ENCODE peak calls at places on chromosomes 16 and 17, in five cellular contexts. P, D, W, Y and A are unnamed samples.

GRCh38 chr16:46519063-46519462 is 102.1 kb downstream of the SHCBP1 start:
- DNase-seq in P (no peak), D (no peak), W (no peak), Y (no peak), A (no peak)

GRCh38 chr17:69561462-69561861 is 147.0 kb downstream of the MAP2K6 start:
- DNase-seq in P (no peak), D (no peak), W (no peak), Y (no peak), A (no peak)

GRCh38 chr17:75390982-75391381 is 14.5 kb downstream of the GRB2 start:
- DNase-seq in P (no peak), D (no peak), W (no peak), Y (no peak), A (no peak)

GRCh38 chr17:80545499-80545826 is 825 bp downstream of the RPTOR start:
- DNase-seq in P (no peak), D (no peak), W (no peak), Y (no peak), A (no peak)

GRCh38 chr16:81616321-81617020 is 162.6 kb upstream of the PLCG2 start:
- DNase-seq in P (peak), D (peak), W (no peak), Y (peak), A (peak)

GRCh38 chr17:59650642-59651041 is 30.9 kb downstream of the CLTC start:
- DNase-seq in P (no peak), D (no peak), W (no peak), Y (no peak), A (no peak)

GRCh38 chr16:18983565-18984424 is at the start of gene TMC7:
- DNase-seq in P (peak), D (peak), W (peak), Y (peak), A (peak)

GRCh38 chr17:7561589-7562207 is at the start of gene SENP3:
- DNase-seq in P (peak), D (peak), W (peak), Y (peak), A (peak)

GRCh38 chr16:28293589-28293935 is 1.2 kb downstream of the SBK1 start:
- DNase-seq in P (no peak), D (no peak), W (no peak), Y (no peak), A (no peak)

GRCh38 chr16:17266606-17267313 is 204.0 kb downstream of the XYLT1 start:
- DNase-seq in P (peak), D (no peak), W (no peak), Y (no peak), A (no peak)

GRCh38 chr17:56884483-56885144 is 29.2 kb downstream of the TRIM25 start:
- DNase-seq in P (no peak), D (no peak), W (no peak), Y (no peak), A (no peak)

GRCh38 chr16:56980792-56981724 is 8.3 kb upstream of the NLRC5 start:
- DNase-seq in P (no peak), D (no peak), W (no peak), Y (no peak), A (no peak)

GRCh38 chr16:67651039-67651438 is 6.1 kb downstream of the CARMIL2 start:
- DNase-seq in P (no peak), D (no peak), W (no peak), Y (no peak), A (no peak)

GRCh38 chr16:70345840-70346239 is 863 bp upstream of the DDX19A start:
- DNase-seq in P (no peak), D (no peak), W (no peak), Y (no peak), A (no peak)

GRCh38 chr17:29162909-29163341 is 17.3 kb downstream of the MYO18A start:
- DNase-seq in P (no peak), D (peak), W (no peak), Y (no peak), A (no peak)

GRCh38 chr16:19696312-19696711 is 21.7 kb downstream of the KNOP1 start:
- DNase-seq in P (peak), D (peak), W (no peak), Y (no peak), A (no peak)

GRCh38 chr17:2343421-2343820 is 6.1 kb downstream of the SGSM2 start:
- DNase-seq in P (no peak), D (no peak), W (no peak), Y (no peak), A (no peak)

DNA sequence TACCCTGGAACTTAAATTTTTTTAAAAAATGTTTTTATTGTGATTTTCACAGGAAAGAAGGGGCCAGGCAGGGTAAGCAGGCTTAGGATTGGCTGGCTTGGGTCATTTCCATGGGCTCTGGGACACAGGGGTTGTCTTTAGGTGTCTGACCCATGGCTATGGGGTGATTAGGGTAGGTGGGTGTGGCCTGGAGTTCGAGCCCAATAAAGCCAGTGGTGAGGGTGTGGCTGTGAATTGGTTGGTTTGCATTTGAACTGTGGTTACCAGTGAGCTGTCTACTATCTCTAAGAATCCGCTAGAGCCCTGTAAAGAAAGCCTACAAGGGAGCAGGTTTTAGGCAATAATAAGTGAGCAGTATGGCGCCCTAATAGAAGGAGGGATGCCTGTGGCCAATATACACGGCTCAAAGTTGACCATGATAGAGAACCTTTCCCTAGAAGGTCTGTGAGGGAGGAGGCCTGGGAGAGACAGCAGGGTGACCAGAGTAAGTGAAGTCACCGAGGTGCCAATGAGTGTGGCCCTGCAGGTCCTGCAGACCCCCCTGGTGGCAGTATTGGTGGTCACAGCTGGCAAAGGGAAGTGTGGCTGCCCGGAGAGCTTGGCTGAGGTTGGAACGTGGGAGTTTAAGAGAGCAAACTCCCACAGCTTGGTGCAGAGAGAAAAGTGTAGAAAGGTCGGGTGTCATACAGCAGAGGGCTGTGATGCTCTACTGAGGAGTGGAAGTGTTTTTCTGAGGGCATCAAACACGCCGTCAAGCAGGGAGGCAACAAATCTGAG is 454.0 kb downstream of the WWOX start:
- DNase-seq in P (no peak), D (no peak), W (no peak), Y (no peak), A (no peak)
- TF ChIP-seq CTCF in P (no peak), D (no peak), W (no peak), Y (no peak), A (no peak)

GRCh38 chr16:13333336-13333735 is 431.9 kb downstream of the SHISA9 start:
- DNase-seq in P (no peak), D (no peak), W (no peak), Y (no peak), A (no peak)

GRCh38 chr16:13332713-13333255 is 431.4 kb downstream of the SHISA9 start:
- DNase-seq in P (no peak), D (no peak), W (no peak), Y (no peak), A (no peak)

GRCh38 chr16:13335894-13336293 is 434.5 kb downstream of the SHISA9 start:
- DNase-seq in P (no peak), D (no peak), W (no peak), Y (no peak), A (no peak)

GRCh38 chr16:13337482-13337881 is 436.1 kb downstream of the SHISA9 start:
- DNase-seq in P (no peak), D (no peak), W (no peak), Y (no peak), A (no peak)

GRCh38 chr16:13331918-13332317 is 430.5 kb downstream of the SHISA9 start:
- DNase-seq in P (no peak), D (no peak), W (no peak), Y (no peak), A (no peak)
- TF ChIP-seq CTCF in P (no peak), D (no peak), W (no peak), Y (no peak), A (no peak)

DNA sequence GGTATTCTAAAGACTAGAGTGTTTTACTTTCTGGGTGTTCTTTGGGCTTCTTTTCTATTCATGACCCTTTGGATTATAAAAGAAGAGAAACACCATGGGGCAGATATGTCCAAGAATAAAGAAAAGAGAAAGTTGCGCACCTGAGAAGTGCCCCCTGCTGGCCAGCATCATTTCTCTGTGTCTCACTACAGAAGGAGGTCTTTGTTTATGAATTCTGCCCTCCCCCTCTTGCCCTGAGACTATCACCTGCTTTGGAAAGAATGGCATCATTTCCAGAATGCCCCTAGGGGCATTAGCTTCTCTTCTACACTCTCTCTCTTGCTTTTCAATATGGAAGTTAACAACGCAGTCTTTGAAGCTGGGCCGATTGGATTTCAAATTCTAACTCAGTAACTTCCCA is 45.0 kb downstream of the CDH13 start:
- DNase-seq in P (no peak), D (no peak), W (no peak), Y (peak), A (no peak)
- TF ChIP-seq CTCF in P (no peak), D (peak), W (peak), Y (peak), A (peak)

GRCh38 chr16:12951392-12951791 is 50.0 kb downstream of the SHISA9 start:
- DNase-seq in P (no peak), D (no peak), W (no peak), Y (no peak), A (no peak)
- TF ChIP-seq CTCF in P (no peak), D (no peak), W (no peak), Y (no peak), A (no peak)

GRCh38 chr16:30977502-30977901 is 7.5 kb upstream of the HSD3B7 start:
- DNase-seq in P (no peak), D (no peak), W (no peak), Y (no peak), A (no peak)
- TF ChIP-seq CTCF in P (no peak), D (peak), W (peak), Y (peak), A (peak)